ENCODE peak calls at places on chromosomes 4 and X, in ten cellular contexts. Q, Y, T, R, Z, C, B, K, W and A are unnamed samples.

GRCh38 chr4:174005422-174005821 is 278.0 kb downstream of the FBXO8 start:
- DNase-seq in C (no peak), W (no peak), R (no peak), B (no peak), Q (no peak), T (no peak), K (no peak), Z (no peak), Y (no peak), A (no peak)

GRCh38 chrX:143634373-143634685 is 1.6 kb downstream of the SLITRK4 start:
- DNase-seq in C (no peak), Q (no peak), T (no peak), Z (peak), W (no peak), K (no peak), Y (no peak), B (no peak), R (no peak), A (no peak)

GRCh38 chr4:107835409-107835808 is 10.7 kb downstream of the SGMS2 start:
- DNase-seq in B (no peak), K (no peak), T (no peak), Z (no peak), Q (peak), C (no peak), R (peak), W (no peak), Y (no peak), A (no peak)

GRCh38 chrX:117957128-117957527 is 159.5 kb downstream of the KLHL13 start:
- DNase-seq in Q (no peak), T (no peak), B (no peak), C (no peak), Z (no peak), K (no peak), W (no peak), Y (no peak), R (no peak), A (peak)

GRCh38 chrX:15349046-15349445 is 13.7 kb upstream of the PIGA start:
- DNase-seq in K (peak), B (no peak), Y (peak), Q (peak), T (peak), R (peak), Z (peak), C (no peak), W (no peak), A (peak)

GRCh38 chr4:36325499-36325898 is 44.1 kb downstream of the DTHD1 start:
- DNase-seq in R (no peak), T (no peak), K (peak), C (no peak), Z (no peak), W (no peak), Y (no peak), B (no peak), Q (no peak), A (no peak)

GRCh38 chr4:108080752-108081151 is 88.0 kb downstream of the LEF1 start:
- DNase-seq in Q (no peak), W (no peak), K (no peak), Z (no peak), C (no peak), R (no peak), Y (no peak), B (no peak), T (no peak), A (no peak)

GRCh38 chr4:147761218-147761883 is 29.5 kb downstream of the ARHGAP10 start:
- DNase-seq in T (no peak), Z (no peak), K (no peak), W (no peak), Q (no peak), C (no peak), R (no peak), Y (no peak), B (no peak), A (no peak)

GRCh38 chr4:6267573-6267972 is 2.1 kb upstream of the WFS1 start:
- DNase-seq in C (no peak), Y (no peak), R (no peak), Z (no peak), B (no peak), W (no peak), K (peak), Q (no peak), T (no peak), A (no peak)

GRCh38 chr4:152534541-152535231 is 1.2 kb downstream of the FBXW7 start:
- DNase-seq in Q (no peak), R (no peak), Y (no peak), Z (peak), C (no peak), K (peak), B (peak), W (peak), T (no peak), A (peak)

GRCh38 chr4:16626945-16627344 is 271.5 kb downstream of the LDB2 start:
- DNase-seq in B (no peak), T (no peak), Q (peak), R (peak), Z (no peak), W (no peak), Y (no peak), C (no peak), K (no peak), A (peak)

GRCh38 chrX:103861200-103861599 is 29.1 kb upstream of the RAB9B start:
- DNase-seq in R (peak), Q (no peak), T (no peak), Y (no peak), Z (no peak), B (no peak), W (no peak), C (no peak), K (no peak), A (no peak)

GRCh38 chr4:137069473-137069872 is 462.8 kb downstream of the PCDH18 start:
- DNase-seq in Z (no peak), B (no peak), C (no peak), R (no peak), K (no peak), T (no peak), Q (peak), W (no peak), Y (no peak), A (no peak)

GRCh38 chr4:172869621-172870268 is 298.9 kb upstream of the GALNT7 start:
- DNase-seq in C (no peak), B (no peak), T (no peak), Y (no peak), Q (no peak), Z (no peak), W (no peak), K (no peak), R (no peak), A (no peak)

GRCh38 chr4:23333946-23334878 is 555.6 kb downstream of the PPARGC1A start:
- DNase-seq in B (no peak), Y (peak), Q (peak), T (no peak), C (no peak), K (peak), R (peak), Z (no peak), W (no peak), A (no peak)

GRCh38 chrX:21723097-21723496 is 34.8 kb downstream of the SMPX start:
- DNase-seq in C (no peak), Q (no peak), W (no peak), Y (no peak), Z (no peak), B (no peak), R (no peak), K (peak), T (no peak), A (no peak)

GRCh38 chr4:69134471-69134870 is 38.2 kb downstream of the UGT2B7 start:
- DNase-seq in C (no peak), T (no peak), B (no peak), Q (no peak), Z (no peak), Y (no peak), K (no peak), W (no peak), R (no peak), A (no peak)

GRCh38 chr4:115972967-115973366 is 859.5 kb upstream of the NDST4 start:
- DNase-seq in W (no peak), C (no peak), B (no peak), K (no peak), Q (no peak), T (no peak), Z (no peak), Y (no peak), R (no peak), A (no peak)

GRCh38 chr4:147543039-147543438 is 62.1 kb downstream of the EDNRA start:
- DNase-seq in B (no peak), Q (no peak), C (no peak), K (no peak), W (no peak), Y (no peak), Z (no peak), T (no peak), R (no peak), A (no peak)

GRCh38 chr4:14568356-14568755 is 433.9 kb upstream of the CPEB2 start:
- DNase-seq in C (no peak), Z (no peak), Y (no peak), T (no peak), Q (no peak), W (no peak), R (no peak), B (no peak), K (no peak), A (no peak)

GRCh38 chrX:20456971-20457370 is 190.3 kb upstream of the RPS6KA3 start:
- DNase-seq in C (no peak), W (no peak), R (no peak), Q (no peak), K (no peak), Z (no peak), Y (no peak), B (no peak), T (no peak), A (no peak)

GRCh38 chr4:74559853-74560252 is 114.9 kb downstream of the AREG start:
- DNase-seq in K (no peak), Q (no peak), B (no peak), C (no peak), T (no peak), W (no peak), Z (no peak), Y (no peak), R (no peak), A (no peak)

GRCh38 chr4:54499308-54500074 is 158.3 kb upstream of the KIT start:
- DNase-seq in Z (no peak), K (no peak), B (no peak), Y (no peak), Q (peak), R (peak), W (no peak), T (no peak), C (no peak), A (no peak)

GRCh38 chr4:69038582-69038981 is 57.7 kb upstream of the UGT2B7 start:
- DNase-seq in K (no peak), W (no peak), R (peak), Q (no peak), B (no peak), Y (no peak), T (no peak), C (no peak), Z (no peak), A (peak)

GRCh38 chr4:2280531-2281300 is 18.8 kb upstream of the MXD4 start:
- DNase-seq in K (no peak), Y (no peak), B (no peak), W (no peak), Q (no peak), Z (peak), T (no peak), C (no peak), R (no peak), A (no peak)

GRCh38 chr4:17511950-17512795 is at the start of gene QDPR:
- DNase-seq in B (peak), W (peak), C (peak), Z (peak), Y (peak), K (peak), Q (peak), T (peak), R (peak), A (peak)

GRCh38 chr4:77015390-77015789 is 60.4 kb downstream of the CCNI start:
- DNase-seq in Q (no peak), Y (no peak), T (no peak), C (no peak), Z (no peak), W (no peak), R (peak), B (no peak), K (no peak), A (no peak)

GRCh38 chrX:110051559-110051958 is 48.6 kb downstream of the TMEM164 start:
- DNase-seq in T (no peak), K (no peak), R (no peak), W (no peak), B (no peak), Y (no peak), Z (no peak), C (no peak), Q (no peak), A (peak)